ENCODE peak calls at places on chromosome 4, in four cellular contexts. One of them, this sample, is unnamed.

GRCh38 chr4:10608501-10609219 is 75.9 kb downstream of the CLNK start:
- DNase-seq in K562: no peak
- DNase-seq in GM12891: no peak
- DNase-seq in HepG2: no peak
- DNase-seq in this sample: no peak

GRCh38 chr4:96913437-96914075 is 1073.7 kb downstream of the PDHA2 start:
- DNase-seq in HepG2: no peak
- DNase-seq in K562: no peak
- DNase-seq in GM12891: no peak
- DNase-seq in this sample: no peak

GRCh38 chr4:166602068-166602467 is 632.2 kb downstream of the SPOCK3 start:
- DNase-seq in K562: no peak
- DNase-seq in GM12891: no peak
- DNase-seq in HepG2: no peak
- DNase-seq in this sample: no peak

GRCh38 chr4:48369248-48369647 is 27.9 kb downstream of the SLAIN2 start:
- DNase-seq in HepG2: no peak
- DNase-seq in K562: no peak
- DNase-seq in GM12891: no peak
- DNase-seq in this sample: no peak

GRCh38 chr4:110197421-110198398 is 705 bp downstream of the ELOVL6 start:
- DNase-seq in GM12891: peak
- DNase-seq in K562: peak
- DNase-seq in HepG2: no peak
- DNase-seq in this sample: peak

GRCh38 chr4:78954048-78954666 is 14.9 kb upstream of the PAQR3 start:
- DNase-seq in GM12891: no peak
- DNase-seq in K562: peak
- DNase-seq in HepG2: peak
- DNase-seq in this sample: no peak

GRCh38 chr4:52640808-52641595 is 18.1 kb downstream of the USP46 start:
- DNase-seq in K562: no peak
- DNase-seq in HepG2: no peak
- DNase-seq in GM12891: no peak
- DNase-seq in this sample: no peak

GRCh38 chr4:133150643-133151300 is 1.7 kb downstream of the PCDH10 start:
- DNase-seq in HepG2: no peak
- DNase-seq in GM12891: peak
- DNase-seq in K562: no peak
- DNase-seq in this sample: no peak

GRCh38 chr4:123555500-123556273 is 159.1 kb downstream of the SPRY1 start:
- DNase-seq in GM12891: no peak
- DNase-seq in K562: peak
- DNase-seq in HepG2: peak
- DNase-seq in this sample: no peak

GRCh38 chr4:112731715-112732114 is 94.8 kb downstream of the LARP7 start:
- DNase-seq in K562: no peak
- DNase-seq in GM12891: no peak
- DNase-seq in HepG2: no peak
- DNase-seq in this sample: no peak

GRCh38 chr4:62161446-62161845 is 961.3 kb downstream of the ADGRL3 start:
- DNase-seq in K562: no peak
- DNase-seq in GM12891: no peak
- DNase-seq in HepG2: no peak
- DNase-seq in this sample: no peak

GRCh38 chr4:99863804-99864203 is 30.4 kb downstream of the LAMTOR3 start:
- DNase-seq in K562: peak
- DNase-seq in HepG2: no peak
- DNase-seq in GM12891: no peak
- DNase-seq in this sample: no peak
- TF ChIP-seq TAF1 in K562: no peak
- TF ChIP-seq TAF1 in HepG2: no peak
- TF ChIP-seq TAF1 in GM12891: no peak
- TF ChIP-seq TAF1 in this sample: no peak

GRCh38 chr4:25161599-25161960 is 1.3 kb upstream of the SEPSECS start:
- DNase-seq in K562: peak
- DNase-seq in GM12891: no peak
- DNase-seq in HepG2: no peak
- DNase-seq in this sample: no peak

GRCh38 chr4:25160714-25161598 is 707 bp upstream of the SEPSECS start:
- DNase-seq in K562: no peak
- DNase-seq in GM12891: no peak
- DNase-seq in HepG2: peak
- DNase-seq in this sample: peak

GRCh38 chr4:25158817-25159216 is 1.4 kb downstream of the SEPSECS start:
- DNase-seq in HepG2: no peak
- DNase-seq in GM12891: no peak
- DNase-seq in K562: no peak
- DNase-seq in this sample: no peak

GRCh38 chr4:25162566-25162965 is 2.3 kb upstream of the SEPSECS start:
- DNase-seq in HepG2: no peak
- DNase-seq in K562: no peak
- DNase-seq in GM12891: no peak
- DNase-seq in this sample: no peak

GRCh38 chr4:25159837-25160713 is at the start of gene SEPSECS:
- DNase-seq in HepG2: peak
- DNase-seq in K562: peak
- DNase-seq in GM12891: peak
- DNase-seq in this sample: peak
- TF ChIP-seq POLR2A in HepG2: peak
- TF ChIP-seq POLR2A in K562: peak
- TF ChIP-seq POLR2A in GM12891: peak
- TF ChIP-seq POLR2A in this sample: peak

GRCh38 chr4:95304898-95305297 is 243.9 kb downstream of the UNC5C start:
- DNase-seq in HepG2: no peak
- DNase-seq in K562: no peak
- DNase-seq in GM12891: no peak
- DNase-seq in this sample: no peak
- TF ChIP-seq TAF1 in HepG2: no peak
- TF ChIP-seq TAF1 in K562: no peak
- TF ChIP-seq TAF1 in GM12891: no peak
- TF ChIP-seq TAF1 in this sample: no peak

GRCh38 chr4:169756971-169757574 is 671 bp downstream of the HPF1 start:
- DNase-seq in HepG2: peak
- DNase-seq in K562: peak
- DNase-seq in GM12891: no peak
- DNase-seq in this sample: no peak

GRCh38 chr4:169757575-169758184 is at the start of gene HPF1:
- DNase-seq in GM12891: peak
- DNase-seq in K562: peak
- DNase-seq in HepG2: peak
- DNase-seq in this sample: peak
- TF ChIP-seq POLR2A in GM12891: no peak
- TF ChIP-seq POLR2A in K562: peak
- TF ChIP-seq POLR2A in HepG2: peak
- TF ChIP-seq POLR2A in this sample: peak

DNA sequence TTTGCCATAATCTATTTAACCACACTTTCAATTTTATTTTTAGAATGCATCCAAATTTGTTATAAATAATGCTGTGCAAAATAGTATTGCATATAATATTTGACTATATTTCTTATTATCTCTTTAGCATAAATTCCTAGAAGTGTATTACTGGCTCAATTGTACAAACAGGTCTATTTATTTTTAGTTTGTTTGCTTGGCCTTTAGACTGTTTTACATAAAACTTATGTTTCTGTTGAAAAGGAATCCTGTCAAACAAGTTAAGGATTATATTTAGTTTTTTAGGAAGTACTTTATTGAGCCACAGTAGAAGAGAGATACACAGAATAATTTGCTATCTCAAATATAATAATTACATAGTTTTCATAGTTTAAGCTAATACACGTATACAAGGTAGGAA is 413.8 kb downstream of the GBA3 start:
- DNase-seq in HepG2: no peak
- DNase-seq in GM12891: no peak
- DNase-seq in K562: no peak
- DNase-seq in this sample: no peak
- TF ChIP-seq TAF1 in HepG2: no peak
- TF ChIP-seq TAF1 in GM12891: no peak
- TF ChIP-seq TAF1 in K562: no peak
- TF ChIP-seq TAF1 in this sample: no peak

GRCh38 chr4:184537269-184538022 is 63.1 kb upstream of the IRF2 start:
- DNase-seq in GM12891: peak
- DNase-seq in HepG2: peak
- DNase-seq in K562: peak
- DNase-seq in this sample: peak
- TF ChIP-seq POLR2A in GM12891: peak
- TF ChIP-seq POLR2A in HepG2: peak
- TF ChIP-seq POLR2A in K562: peak
- TF ChIP-seq POLR2A in this sample: peak

This sample was measured in GM12892.